ENCODE peak calls at places on chromosomes 16 and 17, in six cellular contexts. P is IMR-90, H is neuronal stem cell, R is mesendoderm, Q is mesenchymal stem cell, T is H1. Y is an unnamed sample.

GRCh38 chr16:87834668-87835473 is 34.4 kb downstream of the SLC7A5 start:
- DNase-seq in P (peak), H (no peak), R (no peak), Q (no peak), T (no peak), Y (no peak)

GRCh38 chr17:82819015-82819414 is 20.8 kb downstream of the ZNF750 start:
- DNase-seq in P (no peak), H (no peak), R (no peak), Q (no peak), T (no peak), Y (no peak)

GRCh38 chr17:77893144-77894044 is 65.1 kb upstream of the TNRC6C start:
- DNase-seq in P (no peak), H (no peak), R (no peak), Q (no peak), T (no peak), Y (no peak)

GRCh38 chr16:57801098-57801855 is 1.0 kb downstream of the KIFC3 start:
- DNase-seq in P (peak), H (no peak), R (peak), Q (peak), T (no peak), Y (no peak)

GRCh38 chr16:12096162-12096781 is 119.7 kb downstream of the SNX29 start:
- DNase-seq in P (peak), H (no peak), R (no peak), Q (peak), T (no peak), Y (peak)

GRCh38 chr17:31571124-31571892 is 179.8 kb downstream of the RAB11FIP4 start:
- DNase-seq in P (peak), H (no peak), R (no peak), Q (peak), T (no peak), Y (peak)

GRCh38 chr17:73227379-73227778 is 34.3 kb downstream of the CPSF4L start:
- DNase-seq in P (no peak), H (no peak), R (no peak), Q (no peak), T (no peak), Y (no peak)

GRCh38 chr17:80829166-80829813 is 162.4 kb upstream of the CHMP6 start:
- DNase-seq in P (no peak), H (no peak), R (no peak), Q (no peak), T (no peak), Y (no peak)

GRCh38 chr17:77189148-77189547 is 48.4 kb downstream of the SEC14L1 start:
- DNase-seq in P (no peak), H (no peak), R (no peak), Q (no peak), T (no peak), Y (no peak)

GRCh38 chr16:4388275-4389021 is 16.8 kb downstream of the VASN start:
- DNase-seq in P (no peak), H (no peak), R (peak), Q (no peak), T (peak), Y (peak)

GRCh38 chr17:40821536-40821935 is 878 bp downstream of the KRT10 start:
- DNase-seq in P (peak), H (no peak), R (no peak), Q (peak), T (no peak), Y (no peak)

GRCh38 chr16:11128211-11129123 is 127.5 kb downstream of the SOCS1 start:
- DNase-seq in P (peak), H (no peak), R (no peak), Q (peak), T (no peak), Y (no peak)

GRCh38 chr17:3890082-3890892 is 2.6 kb downstream of the CAMKK1 start:
- DNase-seq in P (peak), H (no peak), R (no peak), Q (peak), T (no peak), Y (peak)

GRCh38 chr16:64991011-64991410 is 130.9 kb downstream of the CDH11 start:
- DNase-seq in P (no peak), H (no peak), R (no peak), Q (no peak), T (no peak), Y (no peak)

GRCh38 chr16:85637808-85638186 is 24.7 kb downstream of the GSE1 start:
- DNase-seq in P (no peak), H (no peak), R (no peak), Q (no peak), T (no peak), Y (no peak)

GRCh38 chr16:1073566-1074378 is 1.2 kb downstream of the SSTR5 start:
- DNase-seq in P (no peak), H (no peak), R (peak), Q (no peak), T (no peak), Y (no peak)

GRCh38 chr17:39563476-39563875 is 44.2 kb downstream of the NEUROD2 start:
- DNase-seq in P (no peak), H (peak), R (peak), Q (no peak), T (peak), Y (no peak)

GRCh38 chr17:60145006-60145935 is 4.5 kb upstream of the CA4 start:
- DNase-seq in P (no peak), H (peak), R (no peak), Q (no peak), T (peak), Y (peak)

DNA sequence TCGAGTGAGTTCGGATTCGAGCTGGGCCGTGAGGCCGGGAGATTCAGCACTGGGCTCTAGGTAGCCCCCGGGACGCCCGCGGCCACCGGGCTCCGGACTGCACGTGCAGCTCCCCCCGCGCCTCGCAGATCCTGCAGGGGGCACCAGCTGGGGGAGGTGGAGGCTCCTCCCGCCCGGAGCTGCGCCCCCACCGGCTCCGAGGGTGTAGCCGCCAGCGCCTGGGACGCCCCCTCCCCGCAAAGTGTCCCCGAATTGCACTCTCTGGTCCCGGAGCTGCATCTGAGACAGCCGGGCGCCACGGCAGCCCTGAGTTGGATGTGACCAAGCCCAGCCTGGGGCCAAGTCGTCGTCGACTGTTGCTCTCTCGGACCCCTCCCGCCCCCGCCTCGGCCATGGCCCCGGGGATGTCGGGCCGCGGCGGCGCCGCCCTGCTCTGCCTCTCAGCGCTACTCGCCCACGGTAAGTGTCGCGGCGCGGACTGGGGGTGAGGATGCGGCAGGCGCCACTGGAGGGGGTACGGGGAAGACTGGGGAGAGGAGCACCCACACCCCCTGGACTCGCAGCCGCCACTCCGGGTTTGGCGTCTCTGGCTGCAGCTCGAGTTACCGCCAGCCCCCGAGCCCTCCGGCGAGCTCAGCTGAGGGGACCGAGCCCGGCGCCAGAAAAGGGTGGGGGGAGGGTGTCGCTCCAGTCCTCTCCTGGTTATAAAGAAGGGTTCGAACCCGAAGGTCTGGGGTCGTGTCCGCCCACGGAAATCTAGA is 1.5 kb downstream of the TMEM132E start:
- DNase-seq in P (no peak), H (no peak), R (peak), Q (no peak), T (peak), Y (no peak)
- H3K4me3 ChIP-seq in P (no peak), H (no peak), R (no peak), Q (no peak), T (peak), Y (peak)

GRCh38 chr16:72182976-72183375 is 11.0 kb upstream of the PMFBP1 start:
- DNase-seq in P (no peak), H (no peak), R (no peak), Q (no peak), T (no peak), Y (no peak)
- H3K18ac ChIP-seq in P (no peak), H (no peak), R (no peak), Q (no peak), T (no peak), Y (no peak)

GRCh38 chr16:71626858-71627213 is 852 bp downstream of the MARVELD3 start:
- DNase-seq in P (no peak), H (no peak), R (peak), Q (no peak), T (peak), Y (no peak)

GRCh38 chr16:71626018-71626857 is at the start of gene MARVELD3:
- DNase-seq in P (no peak), H (no peak), R (peak), Q (no peak), T (peak), Y (peak)

GRCh38 chr16:71629617-71630016 is 3.6 kb downstream of the MARVELD3 start:
- DNase-seq in P (no peak), H (no peak), R (no peak), Q (no peak), T (no peak), Y (no peak)

GRCh38 chr16:71628810-71629209 is 2.8 kb downstream of the MARVELD3 start:
- DNase-seq in P (no peak), H (no peak), R (peak), Q (peak), T (no peak), Y (peak)

DNA sequence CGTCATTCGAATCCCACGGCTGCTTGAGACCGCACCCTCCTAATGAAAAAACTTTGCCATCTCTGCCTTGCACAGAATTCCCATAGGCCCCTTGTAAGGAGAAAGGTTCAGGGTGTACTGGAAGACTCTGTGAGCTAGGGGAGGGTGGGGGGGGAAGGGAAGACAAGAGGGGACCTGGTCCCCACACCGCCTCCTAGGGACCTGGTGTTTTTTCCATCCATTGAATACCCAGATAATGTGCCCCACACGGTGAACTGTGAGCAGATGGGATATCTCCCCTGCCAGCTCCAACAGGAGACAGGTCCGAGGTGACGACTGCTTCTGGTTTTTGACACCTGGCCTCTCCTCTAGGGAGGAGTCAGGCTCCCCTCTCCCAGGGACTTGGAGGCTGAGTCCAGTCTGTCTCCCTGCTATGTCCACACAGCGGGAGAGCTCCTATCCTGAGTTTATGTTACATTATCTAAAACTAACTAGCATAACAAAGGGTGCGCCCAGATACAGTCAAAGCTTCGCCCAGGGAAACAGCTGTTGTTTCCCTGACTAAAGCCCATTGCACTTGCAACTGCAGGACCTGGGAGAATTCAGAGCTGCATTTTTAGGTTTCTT is 1.8 kb downstream of the MARVELD3 start:
- DNase-seq in P (no peak), H (no peak), R (peak), Q (no peak), T (no peak), Y (no peak)
- H3K9ac ChIP-seq in P (no peak), H (no peak), R (no peak), Q (no peak), T (no peak), Y (no peak)

GRCh38 chr17:18996458-18996857 is 8.1 kb downstream of the FAM83G start:
- DNase-seq in P (no peak), H (no peak), R (no peak), Q (no peak), T (no peak), Y (no peak)
- H3K4me3 ChIP-seq in P (no peak), H (no peak), R (no peak), Q (no peak), T (no peak), Y (no peak)

DNA sequence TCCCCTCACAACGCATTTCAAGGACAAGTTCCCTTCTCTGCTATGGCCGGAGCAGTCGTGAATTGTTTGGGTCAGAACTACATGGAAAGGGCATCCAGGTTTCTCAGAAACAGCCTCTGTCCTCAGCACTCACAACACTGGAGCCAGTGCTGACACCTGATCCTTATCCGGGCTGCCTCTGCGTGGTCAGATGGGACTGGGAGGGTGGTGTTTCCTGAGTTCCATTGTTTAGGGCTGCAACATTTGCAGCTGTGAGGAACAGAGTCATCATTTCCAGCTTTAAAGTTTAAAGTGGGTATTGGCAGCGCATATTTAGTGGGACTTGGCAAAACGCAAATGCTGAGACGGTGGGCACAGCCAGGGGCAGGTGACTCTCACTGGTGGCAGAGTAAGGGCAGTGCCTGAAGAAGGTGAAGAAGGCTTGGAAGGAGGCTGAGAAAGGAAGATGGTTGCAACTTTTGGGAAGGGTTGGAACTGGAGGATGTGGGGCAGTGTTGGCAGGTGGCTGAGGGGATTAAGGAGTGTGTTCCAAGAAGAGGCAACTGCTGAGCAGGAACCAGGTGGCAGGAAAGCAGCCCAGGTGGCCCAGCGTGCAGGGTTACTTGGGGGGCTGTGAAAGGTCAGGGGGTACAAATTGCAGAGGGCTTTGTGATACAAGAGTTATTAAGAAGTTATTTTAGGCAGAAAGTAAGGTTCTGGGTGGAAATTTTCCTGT is 28.4 kb downstream of the WSCD1 start:
- DNase-seq in P (no peak), H (no peak), R (peak), Q (no peak), T (no peak), Y (no peak)
- H3K18ac ChIP-seq in P (no peak), H (peak), R (no peak), Q (no peak), T (peak), Y (no peak)

Y was measured in trophoblast cell.